ENCODE peak calls at places on chromosomes 7 and 10, in ten cellular contexts. L is GM12878, B is stomach, P is transverse colon, E is GM12891, S is GM23338, U is HepG2, Y is prostate gland, H is breast epithelium, C is SK-N-SH. V is an unnamed sample.
A peak's percentile ranks its signal among the peaks of the same experiment; 100 is the strongest.

GRCh38 chr7:83824214-83824613 is 175.3 kb upstream of the SEMA3E start:
- DNase-seq in E (no peak), H (no peak), S (no peak), P (no peak), Y (no peak), L (no peak), C (no peak), U (no peak), B (no peak), V (no peak)

GRCh38 chr7:127683776-127684681 is 32.0 kb downstream of the SND1 start:
- DNase-seq in Y (no peak), C (no peak), E (no peak), B (no peak), U (no peak), L (peak; percentile 82), H (no peak), P (no peak), S (peak; percentile 82), V (no peak)

GRCh38 chr7:18151419-18151818 is 123.8 kb upstream of the PRPS1L1 start:
- DNase-seq in P (no peak), C (peak; percentile 12), B (no peak), Y (no peak), U (no peak), H (no peak), L (no peak), S (no peak), E (no peak), V (no peak)

GRCh38 chr10:125024496-125025234 is 82.7 kb downstream of the ZRANB1 start:
- DNase-seq in E (no peak), Y (no peak), B (no peak), U (no peak), H (no peak), L (no peak), C (peak; percentile 77), P (no peak), S (no peak), V (no peak)

GRCh38 chr7:48419401-48419800 is 248.1 kb downstream of the ABCA13 start:
- DNase-seq in L (no peak), C (no peak), Y (no peak), B (no peak), S (no peak), H (no peak), P (no peak), E (no peak), U (no peak), V (no peak)

GRCh38 chr10:52488606-52489485 is 174.8 kb downstream of the DKK1 start:
- DNase-seq in Y (peak; percentile 10), L (no peak), C (peak; percentile 38), E (no peak), U (peak; percentile 46), S (peak; percentile 63), P (no peak), B (no peak), H (no peak), V (no peak)

GRCh38 chr10:32980558-32981468 is 22.8 kb upstream of the ITGB1 start:
- DNase-seq in Y (peak; percentile 86), S (peak; percentile 91), H (peak; percentile 91), E (peak; percentile 34), L (no peak), B (peak; percentile 86), P (peak; percentile 92), C (peak; percentile 81), U (peak; percentile 87), V (peak; percentile 85)

GRCh38 chr7:128919241-128919640 is 8.7 kb upstream of the KCP start:
- DNase-seq in P (no peak), S (no peak), L (no peak), H (no peak), U (no peak), C (peak; percentile 23), B (no peak), E (no peak), Y (no peak), V (no peak)

GRCh38 chr10:98269435-98269912 is 1.5 kb upstream of the LOXL4 start:
- DNase-seq in S (peak; percentile 56), L (no peak), B (no peak), E (no peak), C (peak; percentile 56), Y (peak; percentile 48), H (peak; percentile 88), P (peak; percentile 44), U (peak; percentile 83), V (peak; percentile 17)
- TF ChIP-seq POLR2AphosphoS5 in S (no peak), L (no peak), B (peak; percentile 44), E (no peak), C (peak; percentile 19), Y (peak; percentile 71), H (peak; percentile 69), P (peak; percentile 52), U (no peak), V (no peak)

GRCh38 chr7:105693576-105693975 is 112.3 kb upstream of the EFCAB10 start:
- DNase-seq in U (no peak), P (no peak), C (no peak), L (no peak), Y (no peak), E (no peak), S (no peak), B (no peak), H (no peak), V (no peak)

GRCh38 chr7:105690286-105690915 is 109.1 kb upstream of the EFCAB10 start:
- DNase-seq in L (no peak), C (no peak), U (no peak), S (peak; percentile 66), Y (no peak), H (no peak), B (no peak), P (no peak), E (no peak), V (no peak)

GRCh38 chr7:105689093-105689819 is 108.0 kb upstream of the EFCAB10 start:
- DNase-seq in H (no peak), C (peak; percentile 43), Y (no peak), E (no peak), B (no peak), U (no peak), L (no peak), S (peak; percentile 96), P (no peak), V (peak; percentile 66)

GRCh38 chr7:105691029-105691691 is 109.9 kb upstream of the EFCAB10 start:
- DNase-seq in B (no peak), C (no peak), U (no peak), P (peak; percentile 15), S (no peak), H (no peak), L (no peak), Y (no peak), E (no peak), V (no peak)

GRCh38 chr7:105691692-105692564 is 110.6 kb upstream of the EFCAB10 start:
- DNase-seq in U (no peak), H (peak; percentile 78), L (no peak), S (peak; percentile 67), C (no peak), Y (peak; percentile 92), B (peak; percentile 81), E (no peak), P (peak; percentile 62), V (no peak)
- TF ChIP-seq POLR2AphosphoS5 in U (no peak), H (peak; percentile 75), L (no peak), S (peak; percentile 18), C (no peak), Y (peak; percentile 91), B (peak; percentile 73), E (no peak), P (peak; percentile 54), V (peak; percentile 36)

GRCh38 chr10:11338160-11338844 is 273.1 kb downstream of the USP6NL start:
- DNase-seq in H (no peak), Y (no peak), S (no peak), B (no peak), E (no peak), C (no peak), P (no peak), U (no peak), L (no peak), V (no peak)

GRCh38 chr10:11337516-11337915 is 273.9 kb downstream of the USP6NL start:
- DNase-seq in H (no peak), C (no peak), Y (no peak), P (no peak), S (peak; percentile 34), L (no peak), E (peak; percentile 27), B (no peak), U (no peak), V (no peak)

GRCh38 chr10:11336703-11337102 is 274.7 kb downstream of the USP6NL start:
- DNase-seq in P (no peak), Y (no peak), E (no peak), H (no peak), C (no peak), B (no peak), L (no peak), S (peak; percentile 57), U (peak; percentile 28), V (peak; percentile 44)

GRCh38 chr10:11335167-11335652 is 276.2 kb downstream of the USP6NL start:
- DNase-seq in B (no peak), Y (no peak), E (no peak), P (no peak), H (no peak), C (no peak), L (no peak), S (no peak), U (no peak), V (peak; percentile 47)

DNA sequence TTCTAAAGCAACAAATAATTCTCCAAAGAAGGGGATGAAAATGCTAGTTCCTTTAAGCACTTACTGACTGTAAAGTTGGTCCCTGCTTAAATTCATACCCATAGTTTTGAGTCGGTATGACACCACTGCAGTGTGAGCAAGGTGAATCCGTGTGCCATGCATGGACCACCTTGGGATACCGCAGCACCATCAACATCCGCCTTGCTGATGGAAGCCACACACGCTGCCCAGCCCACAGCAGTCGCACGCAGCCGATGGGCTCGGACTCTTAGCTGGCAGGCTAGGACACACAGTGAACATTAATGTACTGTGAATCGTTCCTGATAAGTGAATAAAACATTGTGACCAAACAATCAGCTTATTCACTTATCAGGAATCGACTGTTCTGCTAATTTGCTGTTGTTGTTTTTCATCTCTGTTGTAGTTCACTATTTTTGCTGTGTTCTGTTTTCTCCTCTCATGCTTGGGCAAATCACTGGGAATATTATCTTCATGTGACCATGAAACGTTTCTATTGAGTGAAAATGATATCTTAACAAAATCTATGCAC is 275.5 kb downstream of the USP6NL start:
- DNase-seq in B (no peak), U (no peak), Y (no peak), S (no peak), H (no peak), P (no peak), C (no peak), E (no peak), L (no peak), V (peak; percentile 34)
- TF ChIP-seq POLR2AphosphoS5 in B (no peak), U (no peak), Y (no peak), S (no peak), H (no peak), P (no peak), C (no peak), E (peak; percentile 84), L (peak; percentile 34), V (peak; percentile 26)

GRCh38 chr7:151005566-151005965 is 14.7 kb downstream of the NOS3 start:
- DNase-seq in E (no peak), U (no peak), B (no peak), L (no peak), C (no peak), H (no peak), P (no peak), Y (no peak), S (no peak), V (no peak)

GRCh38 chr7:151000886-151001495 is 10.2 kb downstream of the NOS3 start:
- DNase-seq in L (no peak), E (no peak), B (no peak), Y (no peak), H (no peak), S (no peak), C (no peak), U (no peak), P (no peak), V (no peak)

GRCh38 chr7:151006590-151007300 is 15.9 kb downstream of the NOS3 start:
- DNase-seq in E (no peak), H (no peak), C (no peak), S (no peak), P (no peak), L (no peak), B (no peak), U (no peak), Y (no peak), V (no peak)

GRCh38 chr7:151001546-151001945 is 10.7 kb downstream of the NOS3 start:
- DNase-seq in S (no peak), E (no peak), U (no peak), L (no peak), B (no peak), C (no peak), Y (no peak), H (no peak), P (no peak), V (no peak)

GRCh38 chr7:151003572-151003971 is 12.8 kb downstream of the NOS3 start:
- DNase-seq in E (no peak), B (no peak), Y (no peak), C (no peak), U (no peak), L (no peak), S (no peak), P (peak; percentile 35), H (no peak), V (no peak)
- TF ChIP-seq POLR2AphosphoS5 in E (no peak), B (no peak), Y (no peak), C (no peak), U (no peak), L (no peak), S (no peak), P (no peak), H (no peak), V (no peak)

V was measured in H1.